ENCODE peak calls at places on chromosomes 7 and 10, in eight cellular contexts. B, W, P, M, T, I, L and O are unnamed samples.

GRCh38 chr10:108561649-108562048 is 1361.7 kb downstream of the XPNPEP1 start:
- DNase-seq in T (no peak), W (no peak), B (no peak), P (no peak), I (no peak), L (no peak), M (peak), O (peak)

GRCh38 chr7:84336303-84336702 is 141.7 kb upstream of the SEMA3A start:
- DNase-seq in T (no peak), I (no peak), P (no peak), B (no peak), M (peak), L (no peak), W (no peak), O (no peak)

GRCh38 chr7:151756076-151756731 is 120.7 kb downstream of the PRKAG2 start:
- DNase-seq in I (no peak), T (no peak), L (no peak), M (peak), W (no peak), B (peak), P (no peak), O (peak)

GRCh38 chr7:80722596-80723141 is 84.2 kb downstream of the CD36 start:
- DNase-seq in T (no peak), L (peak), W (no peak), I (peak), B (peak), M (peak), P (no peak), O (peak)

GRCh38 chr7:128167316-128167691 is 73.8 kb upstream of the LEP start:
- DNase-seq in T (peak), B (peak), M (peak), W (no peak), P (peak), I (no peak), L (peak), O (peak)

GRCh38 chr10:86367339-86367951 is 850 bp upstream of the GRID1 start:
- DNase-seq in M (no peak), L (peak), W (no peak), I (no peak), B (no peak), P (peak), T (no peak), O (no peak)

GRCh38 chr7:5689118-5689517 is 92.3 kb downstream of the RNF216 start:
- DNase-seq in I (no peak), T (no peak), B (peak), L (no peak), M (peak), W (no peak), P (no peak), O (no peak)

GRCh38 chr10:64011871-64012714 is 490.9 kb downstream of the REEP3 start:
- DNase-seq in T (no peak), W (no peak), P (no peak), M (no peak), L (no peak), I (no peak), B (peak), O (no peak)

GRCh38 chr7:101817930-101818698 is 688 bp downstream of the CUX1 start:
- DNase-seq in W (no peak), M (peak), B (peak), I (no peak), P (no peak), T (no peak), L (peak), O (no peak)

GRCh38 chr7:32532716-32533115 is 37.4 kb downstream of the AVL9 start:
- DNase-seq in L (no peak), M (no peak), W (no peak), P (no peak), I (no peak), T (no peak), B (no peak), O (no peak)

GRCh38 chr10:99339563-99340047 is 10.4 kb downstream of the CNNM1 start:
- DNase-seq in B (no peak), T (no peak), P (no peak), I (no peak), L (no peak), W (no peak), M (no peak), O (no peak)

GRCh38 chr10:102615361-102615760 is 28.9 kb upstream of the TRIM8 start:
- DNase-seq in P (peak), W (no peak), I (no peak), B (no peak), L (no peak), T (no peak), M (no peak), O (no peak)

GRCh38 chr7:159296093-159296681 is 151.5 kb upstream of the VIPR2 start:
- DNase-seq in P (no peak), L (no peak), T (no peak), I (no peak), B (no peak), W (no peak), M (no peak), O (no peak)

GRCh38 chr7:2715341-2716231 is 27.6 kb downstream of the AMZ1 start:
- DNase-seq in P (no peak), B (no peak), T (no peak), M (no peak), W (no peak), I (no peak), L (no peak), O (no peak)

GRCh38 chr10:58641095-58641531 is 128.4 kb downstream of the BICC1 start:
- DNase-seq in T (peak), P (no peak), L (no peak), M (peak), B (peak), W (no peak), I (no peak), O (peak)

GRCh38 chr7:148515728-148516715 is 74.5 kb upstream of the C7orf33 start:
- DNase-seq in M (no peak), T (no peak), L (no peak), W (no peak), B (no peak), I (no peak), P (no peak), O (peak)

GRCh38 chr7:104779888-104780287 is 234.1 kb upstream of the KMT2E start:
- DNase-seq in P (no peak), W (no peak), M (no peak), L (no peak), I (no peak), T (no peak), B (no peak), O (no peak)

GRCh38 chr10:114179148-114179547 is at the start of gene TDRD1:
- DNase-seq in B (no peak), L (no peak), M (no peak), T (no peak), P (no peak), W (no peak), I (no peak), O (no peak)

GRCh38 chr10:34539533-34540315 is 275.4 kb downstream of the PARD3 start:
- DNase-seq in P (no peak), I (no peak), T (no peak), L (no peak), W (no peak), B (no peak), M (peak), O (no peak)

GRCh38 chr7:47678641-47679380 is 96.9 kb upstream of the TNS3 start:
- DNase-seq in L (no peak), W (no peak), P (no peak), M (no peak), I (no peak), B (no peak), T (no peak), O (no peak)

GRCh38 chr7:134374291-134374690 is 57.6 kb upstream of the SLC35B4 start:
- DNase-seq in T (no peak), L (no peak), I (no peak), B (no peak), W (no peak), P (no peak), M (no peak), O (no peak)